ENCODE peak calls at places on chromosomes 16 and 17, in six cellular contexts. T, E, H, F, W and S are unnamed samples.

GRCh38 chr17:44178133-44178532 is 7.6 kb downstream of the ASB16 start:
- DNase-seq in T (no peak), E (no peak), H (no peak), F (no peak), W (no peak), S (no peak)

GRCh38 chr16:62240722-62241121 is 204.5 kb upstream of the CDH8 start:
- DNase-seq in T (no peak), E (no peak), H (no peak), F (no peak), W (no peak), S (no peak)

GRCh38 chr16:981695-982151 is at the start of gene SOX8:
- DNase-seq in T (no peak), E (no peak), H (no peak), F (no peak), W (no peak), S (no peak)

GRCh38 chr17:15467592-15467991 is at the start of gene CDRT4:
- DNase-seq in T (no peak), E (no peak), H (no peak), F (no peak), W (no peak), S (no peak)

GRCh38 chr17:14464741-14465140 is 163.9 kb downstream of the HS3ST3B1 start:
- DNase-seq in T (peak), E (peak), H (no peak), F (no peak), W (no peak), S (peak)

GRCh38 chr17:78122991-78123249 is 5.6 kb downstream of the TMC6 start:
- DNase-seq in T (no peak), E (no peak), H (no peak), F (no peak), W (no peak), S (no peak)

GRCh38 chr16:57244767-57245471 is at the start of gene ARL2BP:
- DNase-seq in T (peak), E (peak), H (peak), F (peak), W (peak), S (peak)

GRCh38 chr17:27544350-27545131 is 86.4 kb upstream of the LGALS9 start:
- DNase-seq in T (peak), E (no peak), H (peak), F (no peak), W (peak), S (peak)

GRCh38 chr16:13392341-13392740 is 490.9 kb downstream of the SHISA9 start:
- DNase-seq in T (no peak), E (no peak), H (no peak), F (no peak), W (no peak), S (no peak)

GRCh38 chr16:48409839-48410610 is 24.8 kb upstream of the SIAH1 start:
- DNase-seq in T (peak), E (peak), H (no peak), F (no peak), W (peak), S (peak)

GRCh38 chr17:13084420-13084819 is 66.6 kb upstream of the ELAC2 start:
- DNase-seq in T (no peak), E (no peak), H (no peak), F (no peak), W (no peak), S (no peak)

GRCh38 chr17:30922235-30922993 is 669 bp downstream of the ADAP2 start:
- DNase-seq in T (no peak), E (no peak), H (no peak), F (peak), W (no peak), S (no peak)

GRCh38 chr16:58123896-58124600 is 5.1 kb downstream of the CFAP20 start:
- DNase-seq in T (no peak), E (no peak), H (no peak), F (no peak), W (no peak), S (no peak)

GRCh38 chr16:22646948-22647556 is 136.4 kb downstream of the NPIPB5 start:
- DNase-seq in T (no peak), E (no peak), H (no peak), F (no peak), W (no peak), S (no peak)

GRCh38 chr17:75124041-75124818 is 7.3 kb downstream of the NT5C start:
- DNase-seq in T (peak), E (no peak), H (no peak), F (peak), W (peak), S (peak)

GRCh38 chr17:40541060-40541872 is 24.0 kb downstream of the CCR7 start:
- DNase-seq in T (no peak), E (no peak), H (no peak), F (peak), W (no peak), S (no peak)

GRCh38 chr16:89822188-89823086 is 5.8 kb upstream of the SPIRE2 start:
- DNase-seq in T (peak), E (no peak), H (no peak), F (no peak), W (no peak), S (no peak)

GRCh38 chr16:57887711-57888110 is 83.2 kb downstream of the CNGB1 start:
- DNase-seq in T (no peak), E (no peak), H (no peak), F (no peak), W (no peak), S (no peak)

GRCh38 chr17:67942810-67943209 is 53.5 kb downstream of the C17orf58 start:
- DNase-seq in T (peak), E (no peak), H (no peak), F (no peak), W (peak), S (peak)

GRCh38 chr16:87393680-87394055 is 1.5 kb downstream of the MAP1LC3B start:
- DNase-seq in T (no peak), E (no peak), H (no peak), F (no peak), W (no peak), S (no peak)

GRCh38 chr16:48347191-48347860 is 37.9 kb downstream of the SIAH1 start:
- DNase-seq in T (no peak), E (no peak), H (no peak), F (no peak), W (no peak), S (no peak)